ENCODE peak calls at places on chromosomes 5 and 9, in eight cellular contexts. O, D, C, K, M, L, H and F are unnamed samples.

GRCh38 chr5:73319036-73319435 is 129.5 kb downstream of the FOXD1 start:
- DNase-seq in O (no peak), D (no peak), C (no peak), K (no peak), M (no peak), L (no peak), H (no peak), F (no peak)

GRCh38 chr5:137658324-137658723 is 77.6 kb downstream of the KLHL3 start:
- DNase-seq in O (no peak), D (no peak), C (no peak), K (no peak), M (no peak), L (no peak), H (no peak), F (no peak)

GRCh38 chr9:126641118-126641851 is 27.6 kb downstream of the LMX1B start:
- DNase-seq in O (no peak), D (no peak), C (no peak), K (no peak), M (no peak), L (no peak), H (no peak), F (no peak)

GRCh38 chr9:129352157-129352870 is 174.3 kb upstream of the IER5L start:
- DNase-seq in O (no peak), D (peak; percentile 80), C (no peak), K (no peak), M (no peak), L (no peak), H (peak; percentile 93), F (no peak)

GRCh38 chr9:124809741-124810500 is 33.0 kb downstream of the OLFML2A start:
- DNase-seq in O (no peak), D (no peak), C (no peak), K (no peak), M (no peak), L (no peak), H (no peak), F (no peak)

GRCh38 chr9:98094851-98095250 is 24.2 kb downstream of the TRIM14 start:
- DNase-seq in O (no peak), D (no peak), C (no peak), K (no peak), M (no peak), L (no peak), H (no peak), F (no peak)

GRCh38 chr9:34203275-34204010 is 24.6 kb downstream of the UBAP1 start:
- DNase-seq in O (no peak), D (no peak), C (no peak), K (no peak), M (no peak), L (no peak), H (no peak), F (no peak)

GRCh38 chr9:15274425-15274824 is 32.6 kb downstream of the TTC39B start:
- DNase-seq in O (no peak), D (no peak), C (no peak), K (no peak), M (no peak), L (no peak), H (no peak), F (no peak)

GRCh38 chr9:86974421-86974820 is 27.1 kb upstream of the GAS1 start:
- DNase-seq in O (no peak), D (no peak), C (no peak), K (no peak), M (no peak), L (no peak), H (no peak), F (no peak)

GRCh38 chr5:172479034-172479783 is 24.9 kb upstream of the SH3PXD2B start:
- DNase-seq in O (peak; percentile 43), D (peak; percentile 84), C (peak; percentile 91), K (peak; percentile 79), M (peak; percentile 18), L (peak; percentile 42), H (peak; percentile 95), F (peak; percentile 67)

GRCh38 chr9:73577867-73578266 is 426.2 kb downstream of the ANXA1 start:
- DNase-seq in O (no peak), D (no peak), C (no peak), K (no peak), M (no peak), L (no peak), H (peak; percentile 41), F (no peak)

GRCh38 chr5:7494446-7495132 is 98.7 kb downstream of the ADCY2 start:
- DNase-seq in O (no peak), D (no peak), C (peak; percentile 52), K (no peak), M (no peak), L (no peak), H (no peak), F (no peak)

GRCh38 chr5:123150089-123150488 is 61.0 kb downstream of the PRDM6 start:
- DNase-seq in O (no peak), D (no peak), C (no peak), K (no peak), M (no peak), L (no peak), H (no peak), F (no peak)

GRCh38 chr5:134568339-134568700 is 42.9 kb downstream of the JADE2 start:
- DNase-seq in O (no peak), D (no peak), C (no peak), K (no peak), M (no peak), L (no peak), H (no peak), F (no peak)

GRCh38 chr5:134569758-134570364 is 44.4 kb downstream of the JADE2 start:
- DNase-seq in O (no peak), D (no peak), C (no peak), K (no peak), M (no peak), L (no peak), H (no peak), F (no peak)

GRCh38 chr5:134570365-134570758 is 44.9 kb downstream of the JADE2 start:
- DNase-seq in O (no peak), D (no peak), C (no peak), K (no peak), M (no peak), L (no peak), H (no peak), F (no peak)

GRCh38 chr5:134567651-134568338 is 42.3 kb downstream of the JADE2 start:
- DNase-seq in O (no peak), D (no peak), C (peak; percentile 74), K (peak; percentile 47), M (no peak), L (no peak), H (no peak), F (no peak)

DNA sequence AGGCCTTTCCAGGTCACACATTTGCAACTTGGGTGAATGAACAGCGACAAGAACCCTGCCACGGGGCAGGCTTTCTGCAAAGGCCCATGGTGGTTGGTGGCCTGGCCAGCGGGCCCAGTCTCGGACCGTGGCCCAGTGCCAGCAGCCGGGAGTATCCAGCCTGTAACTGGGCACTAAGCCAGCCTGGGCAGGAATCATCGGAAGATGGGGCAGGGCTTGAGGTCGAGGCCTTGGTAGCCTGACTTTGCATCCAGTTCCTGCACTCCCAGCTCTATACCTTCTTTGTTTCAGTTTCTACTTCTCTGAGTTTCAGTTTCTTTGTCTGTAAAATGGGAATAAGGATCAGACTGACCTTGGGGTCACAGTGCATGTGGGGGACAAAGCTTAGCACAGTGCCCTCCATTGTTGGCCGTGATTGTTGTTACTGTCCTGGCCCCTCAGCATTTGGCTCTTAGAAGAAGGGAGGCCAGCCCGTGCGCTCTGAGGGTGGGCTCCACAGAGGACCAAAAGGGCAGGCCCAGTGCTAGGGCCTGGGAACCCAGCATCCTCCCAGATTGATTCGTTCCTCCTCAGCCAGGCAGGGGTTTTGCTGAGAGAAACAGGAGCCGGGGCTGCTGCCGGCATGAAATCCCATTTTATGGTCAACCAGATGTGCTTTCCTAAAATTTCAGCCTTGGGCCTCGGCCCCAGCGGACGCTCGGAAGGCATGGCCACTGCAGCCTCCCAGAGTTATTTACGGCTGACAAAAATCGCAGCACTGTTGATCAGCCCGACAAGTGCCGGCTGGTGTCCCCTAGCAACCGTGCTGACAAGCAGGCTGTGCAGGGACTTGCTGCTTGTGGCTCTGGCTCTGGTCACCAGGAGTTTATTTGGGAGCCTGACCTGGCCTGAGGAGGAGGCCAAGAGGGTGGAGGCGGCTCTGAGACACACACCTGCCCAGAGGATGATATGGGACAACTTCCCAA is 43.6 kb downstream of the JADE2 start:
- DNase-seq in O (no peak), D (no peak), C (peak; percentile 92), K (peak; percentile 73), M (no peak), L (no peak), H (peak; percentile 47), F (no peak)
- H3K27ac ChIP-seq in O (no peak overlapping the region), D (no peak overlapping the region), C (peak overlapping the region; percentile 82), K (peak overlapping the region; percentile 68), M (no peak overlapping the region), L (no peak overlapping the region), H (no peak overlapping the region), F (peak overlapping the region; percentile 29)

GRCh38 chr5:1788200-1788599 is 11.4 kb downstream of the MRPL36 start:
- DNase-seq in O (no peak), D (no peak), C (no peak), K (no peak), M (no peak), L (no peak), H (no peak), F (no peak)

GRCh38 chr5:1785984-1786383 is 13.7 kb downstream of the MRPL36 start:
- DNase-seq in O (no peak), D (no peak), C (peak; percentile 14), K (no peak), M (no peak), L (no peak), H (no peak), F (no peak)

GRCh38 chr5:1787472-1788047 is 12.1 kb downstream of the MRPL36 start:
- DNase-seq in O (no peak), D (no peak), C (no peak), K (no peak), M (no peak), L (no peak), H (no peak), F (no peak)

GRCh38 chr5:1785062-1785461 is 14.6 kb downstream of the MRPL36 start:
- DNase-seq in O (no peak), D (no peak), C (peak; percentile 2), K (no peak), M (no peak), L (no peak), H (no peak), F (no peak)

GRCh38 chr5:1786621-1787471 is 12.8 kb downstream of the MRPL36 start:
- DNase-seq in O (no peak), D (no peak), C (peak; percentile 5), K (no peak), M (no peak), L (no peak), H (no peak), F (no peak)
- H3K4me1 ChIP-seq in O (peaks cover 4% of the 10 kb centered on the region), D (peaks cover 3% of the 10 kb centered on the region), C (no peaks in the 10 kb centered on the region), K (no peaks in the 10 kb centered on the region), M (peaks cover 65% of the 10 kb centered on the region), L (peaks cover 5% of the 10 kb centered on the region), H (peaks cover 13% of the 10 kb centered on the region), F (peaks cover 7% of the 10 kb centered on the region)

DNA sequence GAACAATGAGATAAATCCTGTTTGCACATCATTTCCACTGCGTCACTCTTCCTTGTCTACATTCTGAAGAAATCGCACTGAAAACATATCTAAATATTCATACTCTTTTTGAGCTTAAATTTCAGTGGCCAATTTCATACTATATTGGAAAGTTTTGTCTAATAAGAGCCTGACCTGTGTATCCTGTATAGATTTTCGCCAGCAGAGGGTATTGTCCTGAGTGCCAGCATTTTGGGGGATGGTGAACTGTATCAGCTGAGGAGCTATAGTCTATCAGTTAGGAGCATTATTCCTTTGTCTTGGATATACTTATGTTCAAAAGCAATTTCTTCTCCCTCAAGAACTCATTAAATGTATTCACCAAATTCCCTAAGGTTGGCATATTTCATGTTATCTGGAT is 102.3 kb downstream of the SEMA6A start:
- DNase-seq in O (no peak), D (no peak), C (no peak), K (no peak), M (no peak), L (no peak), H (no peak), F (no peak)
- H3K27ac ChIP-seq in O (no peak overlapping the region), D (no peak overlapping the region), C (no peak overlapping the region), K (no peak overlapping the region), M (no peak overlapping the region), L (no peak overlapping the region), H (no peak overlapping the region), F (no peak overlapping the region)

GRCh38 chr5:173920866-173921265 is 32.7 kb downstream of the CPEB4 start:
- DNase-seq in O (no peak), D (no peak), C (no peak), K (no peak), M (no peak), L (no peak), H (no peak), F (no peak)
- H3K4me1 ChIP-seq in O (peaks cover 3% of the 10 kb centered on the region), D (peaks cover 11% of the 10 kb centered on the region), C (peaks cover 13% of the 10 kb centered on the region), K (peaks cover 8% of the 10 kb centered on the region), M (peaks cover 13% of the 10 kb centered on the region), L (peaks cover 11% of the 10 kb centered on the region), H (peaks cover 52% of the 10 kb centered on the region), F (peaks cover 14% of the 10 kb centered on the region)